ENCODE peak calls at places on chromosomes 4 and X, in nine cellular contexts. T is activated T-helper 1 cell treated with anti-CD3 and anti-CD28 coated beads, Interleukin-2, amount 50 U/mL, for 16 hours; C is transverse colon; R is T-cell; L is CD8-positive, alpha-beta memory T cell; J is fibroblast of lung; V is NCI-H1417; M is AG08395; I is NCI-H748 treated with DMSO at 0.1 percent for 48 hours. B is an unnamed sample.

GRCh38 chr4:148857234-148857972 is 415.2 kb upstream of the NR3C2 start:
- DNase-seq in R (no peak), J (peak; percentile 63), C (no peak), V (no peak), L (no peak), I (no peak), M (no peak), T (no peak), B (no peak)

GRCh38 chrX:50098749-50099148 is 102.1 kb downstream of the AKAP4 start:
- DNase-seq in J (no peak), C (no peak), M (no peak), I (no peak), T (no peak), V (no peak), L (no peak), R (no peak), B (no peak)

GRCh38 chrX:54786972-54787371 is 11.1 kb downstream of the ITIH6 start:
- DNase-seq in L (peak; percentile 10), V (peak; percentile 22), M (no peak), C (peak; percentile 32), T (no peak), I (peak; percentile 15), J (no peak), R (no peak), B (peak; percentile 8)

GRCh38 chr4:139718833-139719232 is 53.2 kb downstream of the MGST2 start:
- DNase-seq in V (no peak), J (no peak), L (no peak), R (no peak), T (no peak), M (no peak), C (no peak), I (no peak), B (no peak)

GRCh38 chr4:7075962-7076693 is 8.3 kb upstream of the GRPEL1 start:
- DNase-seq in I (no peak), R (no peak), J (peak; percentile 40), C (no peak), M (peak; percentile 48), L (no peak), V (no peak), T (no peak), B (no peak)

GRCh38 chrX:31590581-31591113 is 518.8 kb upstream of the FTHL17 start:
- DNase-seq in V (no peak), J (peak; percentile 69), M (peak; percentile 45), I (no peak), L (no peak), R (no peak), C (no peak), T (no peak), B (peak; percentile 67)

GRCh38 chrX:14352511-14352910 is 176.8 kb upstream of the GLRA2 start:
- DNase-seq in T (no peak), J (peak; percentile 4), M (peak; percentile 37), R (no peak), C (no peak), L (no peak), V (peak; percentile 59), I (no peak), B (no peak)

GRCh38 chr4:100016191-100016590 is 66.1 kb upstream of the H2AZ1 start:
- DNase-seq in C (no peak), I (no peak), T (no peak), M (no peak), L (no peak), R (no peak), J (peak; percentile 12), V (no peak), B (no peak)

GRCh38 chr4:54384563-54384962 is 155.5 kb downstream of the PDGFRA start:
- DNase-seq in T (no peak), J (peak; percentile 23), L (peak; percentile 4), R (no peak), M (peak; percentile 62), I (peak; percentile 36), V (peak; percentile 59), C (peak; percentile 34), B (peak; percentile 7)

GRCh38 chr4:105025263-105026017 is 121.2 kb upstream of the TET2 start:
- DNase-seq in R (no peak), M (no peak), J (no peak), I (no peak), L (no peak), T (no peak), V (no peak), C (no peak), B (no peak)

GRCh38 chr4:79134767-79135166 is 191.1 kb downstream of the NAA11 start:
- DNase-seq in V (no peak), M (no peak), T (no peak), J (no peak), L (no peak), R (no peak), I (no peak), C (no peak), B (no peak)

GRCh38 chrX:15221321-15221720 is 48.6 kb downstream of the ASB9 start:
- DNase-seq in J (peak; percentile 14), R (no peak), V (no peak), T (no peak), L (no peak), M (peak; percentile 31), I (no peak), C (no peak), B (no peak)

GRCh38 chrX:124555036-124555595 is 208.8 kb downstream of the SH2D1A start:
- DNase-seq in T (no peak), J (peak; percentile 32), M (peak; percentile 54), L (no peak), C (no peak), I (no peak), R (no peak), V (no peak), B (peak; percentile 14)

B was measured in RKO.